ENCODE peak calls at places on chromosomes 4 and X, in four cellular contexts. One of them, this sample, is unnamed.

GRCh38 chr4:117845270-117845669 is 189.0 kb upstream of the NDST3 start:
- DNase-seq in stomach: no peak
- DNase-seq in OCI-LY7: no peak
- DNase-seq in left lung: no peak
- DNase-seq in this sample: no peak

GRCh38 chr4:107640157-107640556 is 79.9 kb downstream of the PAPSS1 start:
- DNase-seq in stomach: no peak
- DNase-seq in OCI-LY7: no peak
- DNase-seq in left lung: no peak
- DNase-seq in this sample: no peak

GRCh38 chrX:23667239-23668177 is at the start of gene PRDX4:
- DNase-seq in stomach: peak
- DNase-seq in OCI-LY7: peak
- DNase-seq in left lung: peak
- DNase-seq in this sample: peak

GRCh38 chr4:123924536-123924935 is 527.9 kb downstream of the SPRY1 start:
- DNase-seq in stomach: no peak
- DNase-seq in OCI-LY7: no peak
- DNase-seq in left lung: no peak
- DNase-seq in this sample: no peak

GRCh38 chr4:106062452-106062875 is 167.2 kb downstream of the NPNT start:
- DNase-seq in stomach: no peak
- DNase-seq in OCI-LY7: no peak
- DNase-seq in left lung: no peak
- DNase-seq in this sample: no peak

GRCh38 chr4:128566688-128567087 is 242.8 kb upstream of the JADE1 start:
- DNase-seq in stomach: no peak
- DNase-seq in OCI-LY7: no peak
- DNase-seq in left lung: no peak
- DNase-seq in this sample: no peak

GRCh38 chrX:85992811-85993229 is 54.5 kb downstream of the CHM start:
- DNase-seq in stomach: no peak
- DNase-seq in OCI-LY7: no peak
- DNase-seq in left lung: no peak
- DNase-seq in this sample: no peak

GRCh38 chr4:138573246-138573645 is 331.1 kb upstream of the SLC7A11 start:
- DNase-seq in stomach: no peak
- DNase-seq in OCI-LY7: no peak
- DNase-seq in left lung: no peak
- DNase-seq in this sample: no peak

GRCh38 chr4:130851107-130851506 is 1755.2 kb downstream of the C4orf33 start:
- DNase-seq in stomach: no peak
- DNase-seq in OCI-LY7: no peak
- DNase-seq in left lung: no peak
- DNase-seq in this sample: no peak

GRCh38 chr4:91427171-91427570 is 876.6 kb upstream of the GRID2 start:
- DNase-seq in stomach: no peak
- DNase-seq in OCI-LY7: no peak
- DNase-seq in left lung: no peak
- DNase-seq in this sample: no peak

GRCh38 chr4:188822698-188823097 is 683.5 kb downstream of the TRIML1 start:
- DNase-seq in stomach: no peak
- DNase-seq in OCI-LY7: no peak
- DNase-seq in left lung: peak
- DNase-seq in this sample: no peak

GRCh38 chrX:133390647-133391046 is 24.6 kb downstream of the GPC4 start:
- DNase-seq in stomach: peak
- DNase-seq in OCI-LY7: no peak
- DNase-seq in left lung: no peak
- DNase-seq in this sample: no peak

GRCh38 chrX:150715180-150715579 is 22.0 kb downstream of the MTMR1 start:
- DNase-seq in stomach: no peak
- DNase-seq in OCI-LY7: no peak
- DNase-seq in left lung: no peak
- DNase-seq in this sample: no peak

GRCh38 chrX:7202206-7202605 is 54.3 kb upstream of the PUDP start:
- DNase-seq in stomach: no peak
- DNase-seq in OCI-LY7: no peak
- DNase-seq in left lung: no peak
- DNase-seq in this sample: no peak

GRCh38 chr4:130110760-130111159 is 1014.8 kb downstream of the C4orf33 start:
- DNase-seq in stomach: no peak
- DNase-seq in OCI-LY7: no peak
- DNase-seq in left lung: no peak
- DNase-seq in this sample: no peak

GRCh38 chr4:21699437-21699836 is 249.1 kb downstream of the KCNIP4 start:
- DNase-seq in stomach: peak
- DNase-seq in OCI-LY7: no peak
- DNase-seq in left lung: no peak
- DNase-seq in this sample: no peak

GRCh38 chr4:142696334-142697122 is 149.6 kb downstream of the INPP4B start:
- DNase-seq in stomach: no peak
- DNase-seq in OCI-LY7: no peak
- DNase-seq in left lung: no peak
- DNase-seq in this sample: no peak

GRCh38 chr4:115234405-115235093 is 121.1 kb upstream of the NDST4 start:
- DNase-seq in stomach: no peak
- DNase-seq in OCI-LY7: peak
- DNase-seq in left lung: no peak
- DNase-seq in this sample: no peak

GRCh38 chrX:19017271-19017670 is 33.4 kb upstream of the PHKA2 start:
- DNase-seq in stomach: no peak
- DNase-seq in OCI-LY7: peak
- DNase-seq in left lung: no peak
- DNase-seq in this sample: no peak

GRCh38 chr4:32633421-32633820 is 1913.3 kb downstream of the PCDH7 start:
- DNase-seq in stomach: no peak
- DNase-seq in OCI-LY7: no peak
- DNase-seq in left lung: peak
- DNase-seq in this sample: no peak

GRCh38 chrX:19602866-19603620 is 87.7 kb upstream of the MAP3K15 start:
- DNase-seq in stomach: no peak
- DNase-seq in OCI-LY7: no peak
- DNase-seq in left lung: no peak
- DNase-seq in this sample: no peak

GRCh38 chrX:115582035-115582870 is 21.3 kb downstream of the PLS3 start:
- DNase-seq in stomach: no peak
- DNase-seq in OCI-LY7: no peak
- DNase-seq in left lung: no peak
- DNase-seq in this sample: no peak

GRCh38 chr4:128060130-128060619 is 937 bp upstream of the LARP1B start:
- DNase-seq in stomach: no peak
- DNase-seq in OCI-LY7: no peak
- DNase-seq in left lung: no peak
- DNase-seq in this sample: no peak

GRCh38 chr4:30938956-30939528 is 218.9 kb downstream of the PCDH7 start:
- DNase-seq in stomach: no peak
- DNase-seq in OCI-LY7: no peak
- DNase-seq in left lung: no peak
- DNase-seq in this sample: no peak

GRCh38 chr4:59936566-59936965 is 1263.6 kb upstream of the ADGRL3 start:
- DNase-seq in stomach: no peak
- DNase-seq in OCI-LY7: no peak
- DNase-seq in left lung: no peak
- DNase-seq in this sample: no peak

GRCh38 chr4:82721819-82722423 is 76.7 kb downstream of the SCD5 start:
- DNase-seq in stomach: peak
- DNase-seq in OCI-LY7: peak
- DNase-seq in left lung: no peak
- DNase-seq in this sample: no peak

GRCh38 chr4:159071178-159071968 is 31.5 kb upstream of the RAPGEF2 start:
- DNase-seq in stomach: no peak
- DNase-seq in OCI-LY7: no peak
- DNase-seq in left lung: no peak
- DNase-seq in this sample: no peak

GRCh38 chr4:168999836-169000235 is 10.2 kb downstream of the CBR4 start:
- DNase-seq in stomach: no peak
- DNase-seq in OCI-LY7: no peak
- DNase-seq in left lung: no peak
- DNase-seq in this sample: no peak

GRCh38 chr4:24237709-24238108 is 346.6 kb downstream of the DHX15 start:
- DNase-seq in stomach: no peak
- DNase-seq in OCI-LY7: no peak
- DNase-seq in left lung: no peak
- DNase-seq in this sample: no peak

GRCh38 chr4:113170115-113170817 is 120.8 kb downstream of the ANK2 start:
- DNase-seq in stomach: no peak
- DNase-seq in OCI-LY7: no peak
- DNase-seq in left lung: no peak
- DNase-seq in this sample: no peak

GRCh38 chr4:925771-926500 is 6.2 kb downstream of the GAK start:
- DNase-seq in stomach: no peak
- DNase-seq in OCI-LY7: no peak
- DNase-seq in left lung: peak
- DNase-seq in this sample: no peak

GRCh38 chrX:17986440-17986839 is 125.3 kb upstream of the RAI2 start:
- DNase-seq in stomach: no peak
- DNase-seq in OCI-LY7: no peak
- DNase-seq in left lung: no peak
- DNase-seq in this sample: no peak

GRCh38 chr4:26402458-26402857 is 81.6 kb downstream of the RBPJ start:
- DNase-seq in stomach: no peak
- DNase-seq in OCI-LY7: peak
- DNase-seq in left lung: no peak
- DNase-seq in this sample: no peak

GRCh38 chr4:26400140-26400539 is 79.3 kb downstream of the RBPJ start:
- DNase-seq in stomach: no peak
- DNase-seq in OCI-LY7: no peak
- DNase-seq in left lung: no peak
- DNase-seq in this sample: no peak

GRCh38 chr4:26397086-26397485 is 76.3 kb downstream of the RBPJ start:
- DNase-seq in stomach: no peak
- DNase-seq in OCI-LY7: no peak
- DNase-seq in left lung: no peak
- DNase-seq in this sample: no peak
- H3K4me3 ChIP-seq in stomach: no peak
- H3K4me3 ChIP-seq in OCI-LY7: no peak
- H3K4me3 ChIP-seq in left lung: no peak
- H3K4me3 ChIP-seq in this sample: no peak

GRCh38 chr4:84491420-84491819 is 7.7 kb downstream of the NKX6-1 start:
- DNase-seq in stomach: no peak
- DNase-seq in OCI-LY7: no peak
- DNase-seq in left lung: no peak
- DNase-seq in this sample: no peak

GRCh38 chr4:84492290-84492689 is 6.8 kb downstream of the NKX6-1 start:
- DNase-seq in stomach: no peak
- DNase-seq in OCI-LY7: no peak
- DNase-seq in left lung: no peak
- DNase-seq in this sample: no peak

GRCh38 chr4:84492737-84493091 is 6.4 kb downstream of the NKX6-1 start:
- DNase-seq in stomach: no peak
- DNase-seq in OCI-LY7: no peak
- DNase-seq in left lung: peak
- DNase-seq in this sample: no peak

GRCh38 chr4:84494518-84494917 is 4.6 kb downstream of the NKX6-1 start:
- DNase-seq in stomach: no peak
- DNase-seq in OCI-LY7: no peak
- DNase-seq in left lung: no peak
- DNase-seq in this sample: no peak

GRCh38 chr4:84493092-84493850 is 5.8 kb downstream of the NKX6-1 start:
- DNase-seq in stomach: no peak
- DNase-seq in OCI-LY7: no peak
- DNase-seq in left lung: peak
- DNase-seq in this sample: no peak
- H3K4me3 ChIP-seq in stomach: peak
- H3K4me3 ChIP-seq in OCI-LY7: no peak
- H3K4me3 ChIP-seq in left lung: no peak
- H3K4me3 ChIP-seq in this sample: no peak

GRCh38 chr4:37243722-37244582 is 591 bp upstream of the NWD2 start:
- DNase-seq in stomach: no peak
- DNase-seq in OCI-LY7: no peak
- DNase-seq in left lung: peak
- DNase-seq in this sample: peak

GRCh38 chr4:37243061-37243460 is 1.5 kb upstream of the NWD2 start:
- DNase-seq in stomach: no peak
- DNase-seq in OCI-LY7: no peak
- DNase-seq in left lung: no peak
- DNase-seq in this sample: no peak

GRCh38 chr4:37246891-37247290 is 2.3 kb downstream of the NWD2 start:
- DNase-seq in stomach: no peak
- DNase-seq in OCI-LY7: no peak
- DNase-seq in left lung: no peak
- DNase-seq in this sample: no peak

GRCh38 chr4:37244583-37245390 is at the start of gene NWD2:
- DNase-seq in stomach: no peak
- DNase-seq in OCI-LY7: no peak
- DNase-seq in left lung: peak
- DNase-seq in this sample: peak

DNA sequence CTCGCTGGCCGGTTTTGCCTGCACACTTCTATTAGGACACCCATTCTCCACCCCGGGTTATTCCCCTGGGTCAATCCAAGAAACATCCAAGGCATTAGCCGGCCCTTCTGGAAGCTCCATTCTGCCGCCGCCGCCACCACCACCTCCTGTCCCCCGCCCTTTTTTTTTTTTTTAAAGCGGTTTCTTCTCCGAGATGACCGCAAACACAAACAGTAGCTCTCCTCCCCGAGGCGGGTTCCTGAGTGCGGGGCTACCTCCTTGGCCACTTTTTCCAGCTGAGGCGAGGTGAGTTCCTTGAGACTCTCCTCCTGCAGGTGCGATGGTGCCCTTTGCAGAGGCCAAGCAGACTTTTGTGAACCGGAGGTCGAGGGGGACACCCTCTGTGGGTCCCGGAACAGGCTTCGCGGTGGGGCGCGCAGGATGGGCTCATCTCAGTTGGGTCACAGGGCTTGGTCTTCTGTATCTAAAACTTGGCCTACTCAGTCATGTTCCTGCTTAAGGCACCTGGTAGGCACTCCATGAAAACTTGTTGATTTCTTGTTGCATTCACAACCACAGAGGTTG is 930 bp downstream of the NWD2 start:
- DNase-seq in stomach: no peak
- DNase-seq in OCI-LY7: no peak
- DNase-seq in left lung: peak
- DNase-seq in this sample: peak
- H3K4me3 ChIP-seq in stomach: no peak
- H3K4me3 ChIP-seq in OCI-LY7: no peak
- H3K4me3 ChIP-seq in left lung: no peak
- H3K4me3 ChIP-seq in this sample: no peak

DNA sequence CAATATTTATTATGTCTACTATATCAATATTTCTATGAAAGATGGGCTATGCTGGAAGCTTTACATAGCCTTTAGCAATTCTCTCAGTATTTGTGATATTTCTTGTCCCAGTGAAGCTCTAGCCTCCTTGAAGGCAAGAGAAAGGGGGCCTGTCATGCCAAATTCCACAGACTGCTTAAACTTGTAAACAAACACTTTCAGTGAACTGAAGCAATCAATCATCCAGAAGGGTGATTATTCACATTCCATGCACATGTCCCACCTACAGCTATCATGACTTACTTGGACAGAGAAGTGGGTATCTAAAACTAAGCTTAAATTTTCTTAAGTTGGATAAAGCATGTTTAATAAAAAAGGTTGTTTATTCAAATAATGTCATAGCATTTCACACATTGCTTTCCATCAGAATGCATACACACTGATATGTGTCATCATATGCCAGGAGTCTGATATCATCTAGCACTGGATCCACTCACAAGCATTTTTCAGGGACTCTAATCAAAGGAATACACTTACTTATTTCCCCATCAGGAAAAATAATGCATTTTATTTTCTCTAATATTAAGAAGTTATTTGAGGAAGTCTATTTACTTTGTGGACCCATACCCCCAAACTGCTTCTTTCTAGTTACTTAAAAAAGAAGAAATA is 1.2 kb upstream of the FSTL5 start:
- DNase-seq in stomach: no peak
- DNase-seq in OCI-LY7: no peak
- DNase-seq in left lung: no peak
- DNase-seq in this sample: no peak
- H3K4me3 ChIP-seq in stomach: no peak
- H3K4me3 ChIP-seq in OCI-LY7: no peak
- H3K4me3 ChIP-seq in left lung: no peak
- H3K4me3 ChIP-seq in this sample: no peak

This sample was measured in lower lobe of right lung.